ENCODE peak calls at places on chromosomes 7 and 10, in nine cellular contexts. E, B, M, J, F, A, H, V and W are unnamed samples.

GRCh38 chr7:37448057-37448636 is 517 bp downstream of the ELMO1 start:
- DNase-seq in E (no peak), B (no peak), M (no peak), J (no peak), F (no peak), A (no peak), H (no peak), V (peak; percentile 10), W (no peak)

GRCh38 chr10:29987471-29987870 is 71.9 kb downstream of the JCAD start:
- DNase-seq in E (no peak), B (peak; percentile 18), M (no peak), J (no peak), F (peak; percentile 50), A (no peak), H (no peak), V (no peak), W (no peak)

GRCh38 chr7:150368098-150368883 is at the start of gene REPIN1:
- DNase-seq in E (peak; percentile 52), B (peak; percentile 88), M (no peak), J (peak; percentile 80), F (peak; percentile 81), A (no peak), H (peak; percentile 90), V (peak; percentile 72), W (peak; percentile 78)

GRCh38 chr7:96833701-96834453 is 124.2 kb upstream of the SEM1 start:
- DNase-seq in E (peak; percentile 16), B (no peak), M (no peak), J (no peak), F (no peak), A (no peak), H (no peak), V (no peak), W (peak; percentile 41)

GRCh38 chr7:7354674-7355073 is 172.3 kb downstream of the C1GALT1 start:
- DNase-seq in E (no peak), B (no peak), M (no peak), J (no peak), F (no peak), A (no peak), H (no peak), V (no peak), W (no peak)

GRCh38 chr7:1137517-1138167 is 22.4 kb downstream of the ZFAND2A start:
- DNase-seq in E (no peak), B (no peak), M (no peak), J (no peak), F (no peak), A (no peak), H (no peak), V (no peak), W (no peak)

GRCh38 chr7:25964483-25964961 is 187.5 kb upstream of the NFE2L3 start:
- DNase-seq in E (no peak), B (no peak), M (no peak), J (peak; percentile 79), F (no peak), A (no peak), H (no peak), V (no peak), W (no peak)

GRCh38 chr7:52843436-52843835 is 192.0 kb upstream of the POM121L12 start:
- DNase-seq in E (no peak), B (no peak), M (no peak), J (no peak), F (no peak), A (no peak), H (no peak), V (no peak), W (no peak)

GRCh38 chr10:34615770-34616169 is 199.3 kb downstream of the PARD3 start:
- DNase-seq in E (no peak), B (no peak), M (no peak), J (no peak), F (peak; percentile 40), A (no peak), H (no peak), V (no peak), W (peak; percentile 18)

GRCh38 chr10:97099868-97100267 is 85.9 kb downstream of the SLIT1 start:
- DNase-seq in E (no peak), B (no peak), M (no peak), J (no peak), F (no peak), A (no peak), H (no peak), V (no peak), W (no peak)

GRCh38 chr7:157153260-157153659 is 14.5 kb downstream of the UBE3C start:
- DNase-seq in E (no peak), B (no peak), M (no peak), J (no peak), F (no peak), A (no peak), H (no peak), V (no peak), W (no peak)

GRCh38 chr7:138138244-138138643 is 62.0 kb downstream of the AKR1D1 start:
- DNase-seq in E (no peak), B (no peak), M (no peak), J (no peak), F (no peak), A (no peak), H (no peak), V (no peak), W (no peak)

GRCh38 chr10:71812016-71812912 is 38.8 kb downstream of the PSAP start:
- DNase-seq in E (no peak), B (peak; percentile 66), M (no peak), J (peak; percentile 80), F (peak; percentile 32), A (no peak), H (peak; percentile 39), V (peak; percentile 82), W (peak; percentile 26)

GRCh38 chr7:122881324-122881723 is 4.9 kb downstream of the CADPS2 start:
- DNase-seq in E (no peak), B (no peak), M (no peak), J (no peak), F (no peak), A (no peak), H (no peak), V (no peak), W (no peak)

GRCh38 chr7:122886357-122887081 is at the start of gene CADPS2:
- DNase-seq in E (peak; percentile 19), B (peak; percentile 91), M (no peak), J (no peak), F (peak; percentile 86), A (peak; percentile 45), H (peak; percentile 56), V (peak; percentile 73), W (peak; percentile 90)

GRCh38 chr7:122884186-122884585 is 2.1 kb downstream of the CADPS2 start:
- DNase-seq in E (no peak), B (no peak), M (no peak), J (no peak), F (no peak), A (no peak), H (no peak), V (no peak), W (no peak)

GRCh38 chr7:122885583-122886356 is 490 bp downstream of the CADPS2 start:
- DNase-seq in E (no peak), B (peak; percentile 51), M (no peak), J (no peak), F (peak; percentile 51), A (no peak), H (no peak), V (peak; percentile 15), W (peak; percentile 56)

GRCh38 chr7:122883049-122883670 is 3.1 kb downstream of the CADPS2 start:
- DNase-seq in E (no peak), B (no peak), M (no peak), J (no peak), F (no peak), A (no peak), H (no peak), V (no peak), W (no peak)
- H3K4me3 ChIP-seq in E (no peak overlapping the region), B (no peak overlapping the region), M (no peak overlapping the region), J (no peak overlapping the region), F (no peak overlapping the region), A (no peak overlapping the region), H (no peak overlapping the region), V (no peak overlapping the region), W (no peak overlapping the region)

GRCh38 chr7:11830004-11830403 is 2.0 kb downstream of the THSD7A start:
- DNase-seq in E (no peak), B (no peak), M (no peak), J (no peak), F (no peak), A (no peak), H (no peak), V (no peak), W (no peak)
- H3K4me3 ChIP-seq in E (no peak overlapping the region), B (no peak overlapping the region), M (no peak overlapping the region), J (no peak overlapping the region), F (no peak overlapping the region), A (no peak overlapping the region), H (peak overlapping the region; percentile 64), V (peak overlapping the region; percentile 54), W (no peak overlapping the region)

DNA sequence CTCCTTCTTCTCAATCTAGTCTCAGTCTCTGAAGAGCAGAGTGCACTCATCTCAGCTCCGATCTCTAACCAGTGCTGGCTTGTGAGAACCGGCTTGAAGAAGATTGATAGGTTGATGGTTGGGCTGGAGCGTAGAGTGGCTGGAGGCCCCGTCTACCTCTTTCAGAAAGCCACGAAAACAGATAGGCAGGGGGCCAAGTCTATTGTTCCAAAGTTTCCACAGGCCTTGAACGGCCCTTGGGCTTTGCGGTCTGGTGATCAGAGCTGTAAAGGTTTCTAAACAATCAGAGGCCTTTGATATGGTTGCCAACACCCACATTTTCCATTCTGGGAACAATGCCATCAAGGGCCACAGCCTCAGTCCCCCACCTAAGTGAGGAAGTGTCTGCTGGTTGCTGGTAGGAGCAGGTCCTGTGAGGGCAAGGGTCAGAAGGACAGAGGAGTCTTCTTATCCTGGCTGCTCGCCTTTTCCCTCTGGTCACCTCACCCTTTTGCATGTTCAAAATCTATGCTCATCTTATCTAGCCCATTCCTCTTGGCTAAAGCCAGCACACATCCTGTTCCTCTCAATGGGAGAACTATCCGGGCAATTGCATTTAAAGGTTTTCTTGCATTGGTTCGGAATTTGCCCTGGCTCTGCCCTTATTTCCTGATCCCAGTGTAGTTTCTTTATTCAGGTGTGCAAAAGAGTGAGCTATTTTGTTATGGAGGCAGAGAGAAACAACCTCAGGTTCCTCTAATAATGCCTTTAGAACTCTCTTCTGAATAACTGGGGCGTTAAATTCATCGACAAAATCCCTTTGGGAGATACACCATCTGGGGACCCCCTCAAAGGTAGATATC is 70.3 kb upstream of the KMT2E start:
- DNase-seq in E (no peak), B (peak; percentile 90), M (no peak), J (peak; percentile 88), F (peak; percentile 91), A (no peak), H (no peak), V (no peak), W (peak; percentile 71)
- H3K4me3 ChIP-seq in E (no peak overlapping the region), B (no peak overlapping the region), M (no peak overlapping the region), J (peak overlapping the region; percentile 65), F (no peak overlapping the region), A (no peak overlapping the region), H (peak overlapping the region; percentile 0), V (no peak overlapping the region), W (no peak overlapping the region)

DNA sequence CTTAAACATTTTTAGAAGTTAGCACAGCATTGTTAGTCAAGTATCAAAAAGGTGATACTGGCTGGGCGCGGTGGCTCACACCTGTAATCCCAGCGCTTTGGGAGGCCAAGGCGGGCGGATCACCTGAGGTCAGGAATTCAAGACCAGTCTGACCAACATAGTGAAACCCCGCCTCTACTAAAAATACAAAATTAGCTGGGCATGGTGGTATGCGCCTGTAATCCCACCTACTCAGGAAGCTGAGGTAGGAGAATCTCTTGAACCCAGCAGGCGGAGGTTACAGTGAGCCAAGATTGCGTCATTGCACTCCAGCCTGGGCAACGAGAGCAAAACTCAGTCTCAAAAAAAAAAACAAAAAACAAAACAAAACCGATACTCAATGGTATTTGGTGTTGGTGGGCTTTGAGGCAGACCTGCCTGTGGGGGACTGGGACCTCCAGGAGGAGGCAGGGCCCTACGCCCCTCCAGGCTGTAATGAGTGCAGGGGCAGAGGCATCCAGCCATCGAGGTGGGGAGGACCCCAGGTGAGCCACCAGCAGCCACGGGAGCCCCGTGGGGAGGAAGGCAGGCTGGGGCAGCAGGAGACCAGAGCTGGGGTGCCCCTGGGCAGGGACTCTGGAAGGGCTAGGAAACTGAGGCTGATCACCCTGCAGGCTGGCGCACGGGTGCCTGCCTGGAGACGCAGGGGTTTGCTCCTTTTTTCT is 149.9 kb downstream of the PRKAG2 start:
- DNase-seq in E (no peak), B (no peak), M (no peak), J (no peak), F (no peak), A (no peak), H (no peak), V (no peak), W (no peak)
- H3K4me3 ChIP-seq in E (no peak overlapping the region), B (no peak overlapping the region), M (no peak overlapping the region), J (no peak overlapping the region), F (no peak overlapping the region), A (no peak overlapping the region), H (no peak overlapping the region), V (peak overlapping the region; percentile 19), W (no peak overlapping the region)